ENCODE peak calls at places on chromosomes 6 and 20, in eight cellular contexts. N is activated CD4-positive, alpha-beta T cell treated with anti-CD3 and anti-CD28 coated beads for 36 hours; I is prostate gland; W is effector memory CD4-positive, alpha-beta T cell; K is body of pancreas; Z is stimulated activated CD4-positive, alpha-beta T cell treated with anti-CD3 and anti-CD28 coated beads, Interleukin-15, amount 100 ng/mL, for 24 hours; C is NCI-H1694 treated with DMSO at 0.1 percent for 48 hours; Y is HT1080. P is an unnamed sample.

GRCh38 chr6:33960345-33961313 is 156.8 kb upstream of the MLN start:
- DNase-seq in W (no peak), Z (no peak), I (no peak), N (no peak), C (peak), K (no peak), Y (no peak), P (peak)

GRCh38 chr6:21587182-21587924 is 6.2 kb upstream of the SOX4 start:
- DNase-seq in Z (peak), K (peak), I (peak), W (no peak), C (peak), Y (no peak), N (peak), P (peak)

GRCh38 chr6:32082951-32083350 is 26.2 kb downstream of the TNXB start:
- DNase-seq in I (no peak), N (no peak), Y (peak), Z (no peak), C (no peak), K (peak), W (no peak), P (peak)

GRCh38 chr6:85390105-85390728 is 59.7 kb upstream of the NT5E start:
- DNase-seq in C (no peak), Y (peak), K (no peak), I (no peak), Z (no peak), N (no peak), W (no peak), P (no peak)

GRCh38 chr6:142518126-142518525 is 216.3 kb downstream of the ADGRG6 start:
- DNase-seq in W (no peak), I (no peak), C (no peak), K (no peak), Z (no peak), Y (no peak), N (no peak), P (no peak)

GRCh38 chr6:108966855-108967755 is 118.9 kb downstream of the ARMC2 start:
- DNase-seq in W (no peak), K (peak), Z (no peak), N (peak), C (no peak), I (no peak), Y (peak), P (peak)

GRCh38 chr6:114055758-114056157 is 84.8 kb upstream of the HDAC2 start:
- DNase-seq in Y (no peak), W (no peak), N (no peak), C (peak), K (no peak), I (no peak), Z (no peak), P (no peak)

GRCh38 chr6:148497256-148497655 is 154.6 kb downstream of the SASH1 start:
- DNase-seq in N (no peak), K (peak), W (no peak), Z (no peak), Y (no peak), C (no peak), I (no peak), P (peak)

GRCh38 chr20:8635048-8635572 is 433.8 kb upstream of the PLCB4 start:
- DNase-seq in C (no peak), Z (no peak), I (no peak), N (no peak), W (no peak), K (no peak), Y (no peak), P (no peak)

GRCh38 chr6:117270121-117270959 is 5.0 kb downstream of the VGLL2 start:
- DNase-seq in C (no peak), W (no peak), I (no peak), N (peak), Y (no peak), K (no peak), Z (no peak), P (no peak)

GRCh38 chr6:124658053-124658452 is 304.2 kb upstream of the RNF217 start:
- DNase-seq in Y (no peak), N (no peak), Z (no peak), W (no peak), K (no peak), C (no peak), I (no peak), P (no peak)

P was measured in MCF 10A.